ENCODE peak calls at places on chromosomes 1 and 21, in ten cellular contexts. H, Q, N, E, J, R, D, Z, S and T are unnamed samples.

GRCh38 chr1:2383576-2383975 is 7.8 kb downstream of the MORN1 start:
- DNase-seq in R (no peak), J (no peak), N (no peak), E (no peak), D (no peak), Q (no peak), S (no peak), Z (peak; percentile 61), H (no peak), T (no peak)

GRCh38 chr1:43069481-43070050 is 102.5 kb downstream of the EBNA1BP2 start:
- DNase-seq in R (no peak), Z (no peak), Q (no peak), H (peak; percentile 34), D (no peak), J (no peak), S (no peak), N (no peak), E (no peak), T (peak; percentile 62)

GRCh38 chr1:161956097-161956496 is 67.6 kb downstream of the OLFML2B start:
- DNase-seq in R (no peak), J (no peak), N (peak; percentile 54), D (no peak), S (no peak), Q (no peak), H (no peak), E (no peak), Z (no peak), T (peak; percentile 91)

GRCh38 chr1:61539720-61540462 is 185.1 kb downstream of the TM2D1 start:
- DNase-seq in J (no peak), N (peak; percentile 81), H (peak; percentile 2), D (no peak), Z (no peak), Q (peak; percentile 95), S (no peak), R (peak; percentile 10), E (no peak), T (peak; percentile 25)

GRCh38 chr1:102120910-102121309 is 124.2 kb upstream of the OLFM3 start:
- DNase-seq in S (no peak), J (no peak), E (no peak), Z (peak; percentile 46), Q (no peak), D (no peak), H (no peak), N (no peak), R (no peak), T (no peak)

GRCh38 chr1:196607940-196608339 is 300 bp downstream of the KCNT2 start:
- DNase-seq in J (peak; percentile 32), Q (no peak), S (peak; percentile 29), N (peak; percentile 15), D (peak; percentile 22), E (no peak), Z (no peak), R (no peak), H (peak; percentile 26), T (peak; percentile 47)

GRCh38 chr1:59128784-59129227 is 168.1 kb upstream of the FGGY start:
- DNase-seq in Q (peak; percentile 38), N (no peak), H (peak; percentile 50), E (no peak), J (no peak), S (peak; percentile 77), Z (no peak), D (no peak), R (no peak), T (peak; percentile 47)

GRCh38 chr1:151222130-151222529 is 23.8 kb downstream of the PIP5K1A start:
- DNase-seq in H (no peak), J (no peak), N (no peak), S (no peak), Z (no peak), D (no peak), E (peak; percentile 5), R (no peak), Q (no peak), T (no peak)

GRCh38 chr1:62484824-62485468 is 48.1 kb downstream of the USP1 start:
- DNase-seq in J (no peak), H (no peak), R (no peak), D (no peak), E (no peak), Q (no peak), S (no peak), N (no peak), Z (no peak), T (no peak)

GRCh38 chr21:34881894-34882371 is 167.2 kb downstream of the RUNX1 start:
- DNase-seq in N (peak; percentile 86), Z (no peak), H (no peak), J (no peak), Q (peak; percentile 96), R (peak; percentile 82), S (peak; percentile 83), E (peak; percentile 79), D (no peak), T (peak; percentile 88)

GRCh38 chr1:239843556-239843955 is 248.1 kb upstream of the FMN2 start:
- DNase-seq in R (no peak), J (no peak), Z (no peak), N (no peak), H (no peak), D (no peak), S (no peak), E (no peak), Q (no peak), T (no peak)

GRCh38 chr1:111448482-111448917 is 556 bp downstream of the WDR77 start:
- DNase-seq in D (no peak), J (no peak), S (peak; percentile 13), H (no peak), E (no peak), Q (peak; percentile 34), Z (no peak), N (no peak), R (peak; percentile 48), T (peak; percentile 64)

GRCh38 chr1:164858233-164858632 is 299.2 kb downstream of the PBX1 start:
- DNase-seq in R (no peak), J (no peak), Z (no peak), S (no peak), H (no peak), E (no peak), N (no peak), Q (no peak), D (no peak), T (no peak)

GRCh38 chr1:160879056-160879455 is 5.9 kb downstream of the ITLN1 start:
- DNase-seq in D (no peak), R (no peak), S (no peak), H (no peak), Z (no peak), E (no peak), Q (peak; percentile 10), J (no peak), N (no peak), T (no peak)

GRCh38 chr1:228420968-228421826 is 4.5 kb upstream of the TRIM17 start:
- DNase-seq in H (no peak), Z (no peak), S (no peak), D (no peak), R (peak; percentile 33), N (no peak), E (peak; percentile 32), J (no peak), Q (peak; percentile 39), T (no peak)

GRCh38 chr1:30714025-30714424 is 9.4 kb downstream of the MATN1 start:
- DNase-seq in E (no peak), J (no peak), Z (no peak), N (no peak), D (no peak), S (no peak), Q (no peak), R (no peak), H (no peak), T (no peak)

GRCh38 chr1:36155560-36156328 is at the start of gene MAP7D1:
- DNase-seq in R (peak; percentile 76), D (peak; percentile 72), S (peak; percentile 76), H (peak; percentile 93), J (peak; percentile 94), Q (peak; percentile 83), N (peak; percentile 83), E (peak; percentile 88), Z (peak; percentile 96), T (peak; percentile 95)

GRCh38 chr1:211736351-211736915 is 61.0 kb upstream of the NEK2 start:
- DNase-seq in Q (no peak), Z (no peak), E (no peak), R (peak; percentile 9), J (no peak), D (no peak), S (no peak), H (no peak), N (no peak), T (no peak)

GRCh38 chr1:24870551-24871195 is 59.4 kb downstream of the RUNX3 start:
- DNase-seq in H (no peak), J (peak; percentile 59), Z (no peak), Q (no peak), E (no peak), N (no peak), R (no peak), D (no peak), S (no peak), T (no peak)

GRCh38 chr1:9427388-9427787 is 111.9 kb upstream of the SLC25A33 start:
- DNase-seq in E (no peak), N (no peak), R (no peak), Q (no peak), Z (no peak), S (no peak), H (no peak), J (no peak), D (no peak), T (no peak)
- H3K9ac ChIP-seq in E (no peak overlapping the region), N (no peak overlapping the region), R (no peak overlapping the region), Q (no peak overlapping the region), Z (no peak overlapping the region), S (no peak overlapping the region), H (no peak overlapping the region), J (no peak overlapping the region), D (no peak overlapping the region), T (no peak overlapping the region)

GRCh38 chr1:201944002-201944401 is 2.3 kb downstream of the LMOD1 start:
- DNase-seq in D (no peak), Z (no peak), N (no peak), R (no peak), H (no peak), J (no peak), S (no peak), E (no peak), Q (no peak), T (no peak)
- H3K4me3 ChIP-seq in D (no peak overlapping the region), Z (peak overlapping the region; percentile 71), N (peak overlapping the region; percentile 76), R (no peak overlapping the region), H (no peak overlapping the region), J (no peak overlapping the region), S (no peak overlapping the region), E (peak overlapping the region; percentile 85), Q (no peak overlapping the region), T (peak overlapping the region; percentile 98)

GRCh38 chr1:88961081-88961480 is 31.3 kb downstream of the KYAT3 start:
- DNase-seq in Z (no peak), J (no peak), E (no peak), D (no peak), S (no peak), H (no peak), N (no peak), Q (peak; percentile 23), R (no peak), T (no peak)
- H3K36me3 ChIP-seq in Z (peaks cover 48% of the 10 kb centered on the region), J (peaks cover 54% of the 10 kb centered on the region), E (no peaks in the 10 kb centered on the region), D (peaks cover 78% of the 10 kb centered on the region), S (peaks cover 4% of the 10 kb centered on the region), H (peaks cover 30% of the 10 kb centered on the region), N (peaks cover 6% of the 10 kb centered on the region), Q (peaks cover 4% of the 10 kb centered on the region), R (peaks cover 24% of the 10 kb centered on the region), T (peaks cover 92% of the 10 kb centered on the region)

GRCh38 chr1:26861889-26862371 is 1.0 kb upstream of the SFN start:
- DNase-seq in E (no peak), D (no peak), H (no peak), R (peak; percentile 94), S (no peak), Z (peak; percentile 87), J (no peak), Q (peak; percentile 86), N (no peak), T (no peak)
- H3K9ac ChIP-seq in E (no peak overlapping the region), D (peak overlapping the region; percentile 0), H (no peak overlapping the region), R (peak overlapping the region; percentile 95), S (no peak overlapping the region), Z (no peak overlapping the region), J (no peak overlapping the region), Q (peak overlapping the region; percentile 62), N (no peak overlapping the region), T (no peak overlapping the region)